ENCODE peak calls at places on chromosomes 2 and 18, in four cellular contexts. K is WTC11, R is K562, J is SK-N-SH. U is an unnamed sample.

GRCh38 chr2:18651842-18652774 is 62.7 kb upstream of the NT5C1B start:
- DNase-seq in J (no peak), R (no peak), K (no peak), U (no peak)

GRCh38 chr18:76823574-76823973 is 1.2 kb downstream of the ZNF236 start:
- DNase-seq in R (peak; percentile 42), K (peak; percentile 66), J (peak; percentile 44), U (no peak)

GRCh38 chr2:70958759-70959158 is 19.7 kb upstream of the ANKRD53 start:
- DNase-seq in K (no peak), J (no peak), R (no peak), U (no peak)

GRCh38 chr2:40433739-40434138 is 18.2 kb downstream of the SLC8A1 start:
- DNase-seq in J (no peak), R (no peak), K (no peak), U (no peak)

GRCh38 chr2:28543316-28544068 is 47.6 kb downstream of the PLB1 start:
- DNase-seq in R (no peak), K (no peak), J (no peak), U (no peak)

GRCh38 chr18:12406376-12407111 is 1.2 kb upstream of the PRELID3A start:
- DNase-seq in K (no peak), J (no peak), R (no peak), U (no peak)

GRCh38 chr2:226850024-226850423 is 14.2 kb downstream of the RHBDD1 start:
- DNase-seq in J (no peak), R (no peak), K (no peak), U (no peak)

GRCh38 chr2:120132691-120133090 is 90.5 kb downstream of the TMEM185B start:
- DNase-seq in J (no peak), R (no peak), K (no peak), U (no peak)

GRCh38 chr18:25298853-25299274 is 53.1 kb downstream of the ZNF521 start:
- DNase-seq in R (peak; percentile 33), K (no peak), J (no peak), U (no peak)

GRCh38 chr2:6650311-6650710 is 215.4 kb downstream of the CMPK2 start:
- DNase-seq in R (no peak), J (no peak), K (no peak), U (no peak)

GRCh38 chr2:160628811-160629210 is 135.2 kb upstream of the RBMS1 start:
- DNase-seq in K (no peak), J (no peak), R (no peak), U (no peak)

GRCh38 chr18:77369644-77370043 is 120.0 kb downstream of the GALR1 start:
- DNase-seq in K (no peak), R (no peak), J (no peak), U (no peak)

GRCh38 chr18:7094432-7094831 is 23.2 kb downstream of the LAMA1 start:
- DNase-seq in J (no peak), K (no peak), R (no peak), U (no peak)

DNA sequence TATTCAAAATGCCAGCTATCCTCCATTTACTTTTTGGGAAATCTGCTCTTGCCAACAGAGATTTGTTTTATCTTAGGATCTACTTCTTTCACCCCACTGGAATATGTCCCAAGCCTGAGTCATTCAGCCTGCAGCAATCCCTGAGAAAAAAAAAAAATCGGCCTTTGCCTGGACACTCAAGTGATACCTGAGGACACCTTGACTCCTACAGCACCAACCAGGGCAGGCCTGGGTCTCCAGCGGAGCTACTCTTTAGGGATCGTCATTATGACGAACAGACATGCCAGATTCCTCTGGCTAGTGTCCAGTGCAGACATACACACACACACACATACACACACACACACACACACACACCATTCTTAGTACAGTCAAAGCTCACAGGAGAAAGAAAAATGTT is 2.2 kb upstream of the UGT1A6 start:
- DNase-seq in K (no peak), R (no peak), J (no peak), U (no peak)
- TF ChIP-seq TEAD4 in K (no peak), R (no peak), J (no peak), U (no peak)

GRCh38 chr2:32895424-32895823 is 51.3 kb upstream of the LTBP1 start:
- DNase-seq in J (no peak), K (no peak), R (no peak), U (no peak)

DNA sequence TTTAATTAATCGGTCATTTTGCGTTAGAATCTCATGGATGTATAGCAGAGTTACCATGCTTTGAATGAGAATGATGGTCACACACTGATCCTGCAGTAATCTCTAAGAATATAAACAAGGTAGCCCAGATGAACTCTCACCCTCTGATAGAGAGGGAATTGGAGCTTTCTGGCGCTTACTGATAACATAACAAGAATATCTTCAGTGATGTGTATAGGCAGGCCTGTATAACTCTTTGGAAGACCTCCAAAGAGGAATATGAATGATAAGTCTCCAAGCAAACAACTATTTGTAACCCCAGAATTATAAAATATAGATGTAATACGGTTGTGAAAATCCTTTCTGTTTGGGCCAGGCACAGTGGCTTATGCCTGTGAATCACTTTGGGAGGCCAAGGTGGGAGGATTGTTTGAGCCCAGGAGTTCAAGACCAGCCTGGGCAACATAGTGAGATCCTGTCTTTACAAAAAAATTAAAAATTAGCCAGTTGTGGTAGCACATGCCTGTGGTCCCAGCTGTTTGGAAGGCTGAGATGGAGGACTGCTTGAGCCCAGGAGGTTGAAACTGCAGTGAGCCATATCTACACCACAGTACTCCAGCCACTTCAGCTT is 52.5 kb upstream of the LTBP1 start:
- DNase-seq in R (peak; percentile 46), K (no peak), J (no peak), U (no peak)
- TF ChIP-seq TEAD4 in R (peak; percentile 94), K (no peak), J (no peak), U (no peak)

DNA sequence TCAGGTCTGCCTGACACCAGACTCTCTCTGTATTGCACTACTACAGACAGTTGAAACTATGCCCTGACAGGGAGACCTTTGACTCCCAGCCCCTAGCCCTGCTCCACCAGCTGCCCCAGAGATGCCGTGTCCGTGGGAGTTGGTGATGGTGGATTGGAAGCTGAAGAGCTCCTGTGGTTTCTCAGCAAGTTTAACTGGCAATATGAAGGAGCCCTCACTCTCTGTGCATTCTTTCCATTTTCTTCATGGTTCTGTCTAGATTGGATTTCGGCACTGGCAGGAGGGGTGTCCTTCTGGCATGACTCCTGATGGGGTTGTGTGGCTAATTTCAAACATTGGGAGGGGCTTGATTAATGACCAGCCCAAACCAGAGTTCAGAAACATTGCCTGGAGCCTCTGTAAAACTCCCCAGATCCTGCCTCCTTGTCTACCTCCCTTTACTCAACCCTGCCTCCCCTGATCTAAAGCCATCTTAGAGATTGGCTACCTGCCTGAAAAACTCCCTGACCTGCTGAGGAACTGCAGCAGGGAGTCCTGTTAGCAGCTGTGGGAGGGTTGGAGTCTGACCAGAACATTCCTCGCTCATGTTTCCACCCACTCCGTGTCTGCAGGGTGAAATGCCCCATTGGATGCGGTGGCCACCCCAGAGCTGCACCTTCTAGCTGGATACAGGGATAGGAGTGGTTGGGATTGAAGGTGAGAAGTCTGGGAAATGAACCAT is 206.9 kb upstream of the SPRED2 start:
- DNase-seq in J (no peak), K (no peak), R (no peak), U (no peak)
- TF ChIP-seq TEAD4 in J (no peak), K (no peak), R (no peak), U (no peak)

GRCh38 chr2:10054424-10054823 is 11.1 kb downstream of the KLF11 start:
- DNase-seq in J (no peak), K (no peak), R (peak; percentile 33), U (no peak)
- TF ChIP-seq TEAD4 in J (no peak), K (no peak), R (no peak), U (no peak)

GRCh38 chr2:197158138-197158537 is 152.4 kb downstream of the ANKRD44 start:
- DNase-seq in K (no peak), R (no peak), J (no peak), U (no peak)

GRCh38 chr2:197149546-197149945 is 161.0 kb downstream of the ANKRD44 start:
- DNase-seq in R (no peak), J (no peak), K (no peak), U (no peak)

GRCh38 chr2:197148401-197148800 is 162.2 kb downstream of the ANKRD44 start:
- DNase-seq in K (no peak), R (no peak), J (peak; percentile 76), U (no peak)

GRCh38 chr2:197147942-197148341 is 162.6 kb downstream of the ANKRD44 start:
- DNase-seq in J (peak; percentile 52), K (no peak), R (no peak), U (no peak)

GRCh38 chr2:197152451-197153228 is 157.9 kb downstream of the ANKRD44 start:
- DNase-seq in J (no peak), R (no peak), K (no peak), U (no peak)
- TF ChIP-seq TEAD4 in J (no peak), R (no peak), K (no peak), U (no peak)

GRCh38 chr2:14288016-14288415 is 344.5 kb upstream of the LRATD1 start:
- DNase-seq in K (no peak), J (no peak), R (no peak), U (no peak)
- TF ChIP-seq TEAD4 in K (no peak), J (no peak), R (no peak), U (no peak)

DNA sequence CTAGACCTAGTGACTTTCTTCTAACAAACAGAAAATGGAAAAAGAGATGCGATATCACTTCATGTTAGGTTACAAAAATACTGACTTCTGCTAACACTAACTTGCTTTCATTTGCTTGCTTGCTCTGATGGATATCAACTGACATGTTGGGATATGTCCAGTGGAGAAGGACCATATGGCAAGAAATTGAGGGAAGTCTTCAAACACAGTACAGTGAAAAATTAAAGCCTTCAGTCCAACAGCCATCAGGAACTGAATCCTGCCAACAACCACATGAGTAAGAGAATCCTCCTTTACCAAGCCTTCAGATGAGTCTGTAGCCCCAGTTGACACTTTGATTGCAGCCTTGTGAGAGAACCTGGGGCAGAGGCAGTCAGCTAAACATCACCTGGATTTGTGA is 143.9 kb downstream of the MAIP1 start:
- DNase-seq in R (no peak), J (no peak), K (no peak), U (no peak)
- TF ChIP-seq TEAD4 in R (no peak), J (no peak), K (no peak), U (no peak)

DNA sequence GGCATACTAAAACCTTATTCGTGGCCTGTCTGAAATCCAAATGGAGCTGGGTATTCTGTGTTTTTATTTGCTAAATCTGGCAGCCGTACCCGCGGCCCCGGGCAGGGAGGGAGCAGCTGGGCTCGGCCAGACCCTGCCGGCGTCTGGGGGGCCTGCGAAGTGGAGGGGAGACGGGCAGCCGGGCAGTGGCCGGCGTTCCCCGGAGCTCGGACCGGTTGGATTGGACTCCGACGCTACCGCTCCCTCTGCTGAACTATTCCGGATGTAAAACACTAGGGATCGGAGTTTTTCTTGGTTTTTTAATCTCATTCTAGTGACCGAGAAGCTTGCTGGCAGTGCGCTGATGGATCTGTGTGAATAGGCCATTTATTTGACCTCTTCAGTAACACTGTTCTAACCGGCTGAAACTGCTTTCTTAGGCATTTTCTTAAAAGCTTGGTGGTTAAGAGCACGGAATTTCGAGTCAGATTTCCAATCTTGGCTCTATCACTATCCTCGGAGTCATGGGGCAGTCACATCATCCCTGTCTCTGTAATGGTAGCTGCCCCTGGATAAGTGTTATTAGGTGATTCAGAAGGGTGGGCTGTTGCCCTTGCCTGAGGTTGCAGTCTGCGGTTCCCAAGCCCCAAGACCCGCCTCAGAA is 694 bp downstream of the UNC50 start:
- DNase-seq in J (peak; percentile 71), R (peak; percentile 37), K (peak; percentile 16), U (no peak)
- TF ChIP-seq TEAD4 in J (no peak), R (no peak), K (no peak), U (no peak)

GRCh38 chr2:68452168-68452890 is 14.8 kb downstream of the FBXO48 start:
- DNase-seq in J (no peak), R (no peak), K (no peak), U (no peak)
- TF ChIP-seq TEAD4 in J (no peak), R (peak; percentile 29), K (no peak), U (no peak)

U was measured in H1.